ENCODE peak calls at places on chromosomes 7 and 10, in nine cellular contexts. One of them, this sample, is unnamed.

GRCh38 chr10:12823361-12823760 is 178.2 kb downstream of the CCDC3 start:
- DNase-seq in iris pigment epithelial cell: no peak
- DNase-seq in amniotic epithelial cell: no peak
- DNase-seq in NCI-H524: no peak
- DNase-seq in heart right ventricle: no peak
- DNase-seq in activated T-helper 9 cell treated with anti-CD3 and anti-CD28 coated beads, Interleukin-2, amount 50 U/mL, for 16 hours: no peak
- DNase-seq in germinal center: no peak
- DNase-seq in ELR: no peak
- DNase-seq in chondrocyte: no peak
- DNase-seq in this sample: no peak

GRCh38 chr10:33669861-33670385 is 335.5 kb upstream of the NRP1 start:
- DNase-seq in NCI-H524: peak; percentile 85
- DNase-seq in ELR: no peak
- DNase-seq in chondrocyte: no peak
- DNase-seq in germinal center: no peak
- DNase-seq in iris pigment epithelial cell: no peak
- DNase-seq in heart right ventricle: no peak
- DNase-seq in amniotic epithelial cell: no peak
- DNase-seq in activated T-helper 9 cell treated with anti-CD3 and anti-CD28 coated beads, Interleukin-2, amount 50 U/mL, for 16 hours: no peak
- DNase-seq in this sample: no peak

GRCh38 chr10:108452483-108453060 is 1288.1 kb upstream of the SORCS1 start:
- DNase-seq in germinal center: no peak
- DNase-seq in iris pigment epithelial cell: no peak
- DNase-seq in amniotic epithelial cell: peak; percentile 12
- DNase-seq in heart right ventricle: no peak
- DNase-seq in ELR: no peak
- DNase-seq in NCI-H524: no peak
- DNase-seq in activated T-helper 9 cell treated with anti-CD3 and anti-CD28 coated beads, Interleukin-2, amount 50 U/mL, for 16 hours: no peak
- DNase-seq in chondrocyte: no peak
- DNase-seq in this sample: peak; percentile 24

GRCh38 chr10:102451105-102451969 is at the start of gene C10orf95:
- DNase-seq in activated T-helper 9 cell treated with anti-CD3 and anti-CD28 coated beads, Interleukin-2, amount 50 U/mL, for 16 hours: no peak
- DNase-seq in amniotic epithelial cell: no peak
- DNase-seq in chondrocyte: no peak
- DNase-seq in NCI-H524: no peak
- DNase-seq in heart right ventricle: no peak
- DNase-seq in ELR: peak; percentile 27
- DNase-seq in germinal center: no peak
- DNase-seq in iris pigment epithelial cell: no peak
- DNase-seq in this sample: no peak

GRCh38 chr10:73786512-73786885 is 1.1 kb downstream of the ZSWIM8 start:
- DNase-seq in amniotic epithelial cell: no peak
- DNase-seq in germinal center: no peak
- DNase-seq in heart right ventricle: no peak
- DNase-seq in NCI-H524: no peak
- DNase-seq in chondrocyte: no peak
- DNase-seq in iris pigment epithelial cell: no peak
- DNase-seq in ELR: no peak
- DNase-seq in activated T-helper 9 cell treated with anti-CD3 and anti-CD28 coated beads, Interleukin-2, amount 50 U/mL, for 16 hours: no peak
- DNase-seq in this sample: no peak

GRCh38 chr10:29344073-29344820 is 55.4 kb downstream of the LYZL1 start:
- DNase-seq in germinal center: no peak
- DNase-seq in iris pigment epithelial cell: peak; percentile 87
- DNase-seq in amniotic epithelial cell: no peak
- DNase-seq in heart right ventricle: no peak
- DNase-seq in activated T-helper 9 cell treated with anti-CD3 and anti-CD28 coated beads, Interleukin-2, amount 50 U/mL, for 16 hours: no peak
- DNase-seq in chondrocyte: no peak
- DNase-seq in ELR: peak; percentile 81
- DNase-seq in NCI-H524: no peak
- DNase-seq in this sample: peak; percentile 35

GRCh38 chr10:129580010-129580409 is 113.0 kb downstream of the MGMT start:
- DNase-seq in heart right ventricle: no peak
- DNase-seq in NCI-H524: no peak
- DNase-seq in activated T-helper 9 cell treated with anti-CD3 and anti-CD28 coated beads, Interleukin-2, amount 50 U/mL, for 16 hours: no peak
- DNase-seq in ELR: no peak
- DNase-seq in chondrocyte: no peak
- DNase-seq in iris pigment epithelial cell: no peak
- DNase-seq in amniotic epithelial cell: no peak
- DNase-seq in germinal center: no peak
- DNase-seq in this sample: no peak

GRCh38 chr10:8060010-8060703 is 5.7 kb downstream of the GATA3 start:
- DNase-seq in NCI-H524: no peak
- DNase-seq in activated T-helper 9 cell treated with anti-CD3 and anti-CD28 coated beads, Interleukin-2, amount 50 U/mL, for 16 hours: no peak
- DNase-seq in heart right ventricle: no peak
- DNase-seq in germinal center: no peak
- DNase-seq in iris pigment epithelial cell: peak; percentile 44
- DNase-seq in ELR: no peak
- DNase-seq in chondrocyte: no peak
- DNase-seq in amniotic epithelial cell: peak; percentile 25
- DNase-seq in this sample: peak; percentile 46

GRCh38 chr7:117993377-117994003 is 120.2 kb upstream of the CTTNBP2 start:
- DNase-seq in chondrocyte: no peak
- DNase-seq in amniotic epithelial cell: peak; percentile 5
- DNase-seq in NCI-H524: peak; percentile 81
- DNase-seq in germinal center: peak; percentile 44
- DNase-seq in heart right ventricle: no peak
- DNase-seq in ELR: peak; percentile 34
- DNase-seq in activated T-helper 9 cell treated with anti-CD3 and anti-CD28 coated beads, Interleukin-2, amount 50 U/mL, for 16 hours: no peak
- DNase-seq in iris pigment epithelial cell: peak; percentile 69
- DNase-seq in this sample: no peak

GRCh38 chr10:127998517-127999144 is 91.7 kb downstream of the PTPRE start:
- DNase-seq in chondrocyte: no peak
- DNase-seq in activated T-helper 9 cell treated with anti-CD3 and anti-CD28 coated beads, Interleukin-2, amount 50 U/mL, for 16 hours: no peak
- DNase-seq in NCI-H524: no peak
- DNase-seq in ELR: no peak
- DNase-seq in germinal center: no peak
- DNase-seq in heart right ventricle: no peak
- DNase-seq in iris pigment epithelial cell: no peak
- DNase-seq in amniotic epithelial cell: no peak
- DNase-seq in this sample: no peak

GRCh38 chr7:70466725-70467364 is 665.1 kb upstream of the GALNT17 start:
- DNase-seq in ELR: no peak
- DNase-seq in chondrocyte: no peak
- DNase-seq in activated T-helper 9 cell treated with anti-CD3 and anti-CD28 coated beads, Interleukin-2, amount 50 U/mL, for 16 hours: no peak
- DNase-seq in heart right ventricle: no peak
- DNase-seq in NCI-H524: no peak
- DNase-seq in iris pigment epithelial cell: no peak
- DNase-seq in germinal center: no peak
- DNase-seq in amniotic epithelial cell: no peak
- DNase-seq in this sample: no peak

GRCh38 chr10:97279121-97279815 is 13.2 kb downstream of the ARHGAP19 start:
- DNase-seq in ELR: peak; percentile 60
- DNase-seq in heart right ventricle: no peak
- DNase-seq in NCI-H524: no peak
- DNase-seq in chondrocyte: no peak
- DNase-seq in iris pigment epithelial cell: peak; percentile 70
- DNase-seq in germinal center: no peak
- DNase-seq in amniotic epithelial cell: peak; percentile 78
- DNase-seq in activated T-helper 9 cell treated with anti-CD3 and anti-CD28 coated beads, Interleukin-2, amount 50 U/mL, for 16 hours: no peak
- DNase-seq in this sample: no peak

GRCh38 chr7:107660381-107661080 is at the start of gene SLC26A4:
- DNase-seq in chondrocyte: no peak
- DNase-seq in activated T-helper 9 cell treated with anti-CD3 and anti-CD28 coated beads, Interleukin-2, amount 50 U/mL, for 16 hours: peak; percentile 5
- DNase-seq in amniotic epithelial cell: no peak
- DNase-seq in iris pigment epithelial cell: no peak
- DNase-seq in heart right ventricle: peak; percentile 11
- DNase-seq in ELR: peak; percentile 36
- DNase-seq in NCI-H524: peak; percentile 45
- DNase-seq in germinal center: peak; percentile 17
- DNase-seq in this sample: no peak

GRCh38 chr10:132988988-132989387 is 46.6 kb upstream of the CFAP46 start:
- DNase-seq in chondrocyte: no peak
- DNase-seq in germinal center: no peak
- DNase-seq in ELR: no peak
- DNase-seq in amniotic epithelial cell: no peak
- DNase-seq in activated T-helper 9 cell treated with anti-CD3 and anti-CD28 coated beads, Interleukin-2, amount 50 U/mL, for 16 hours: no peak
- DNase-seq in iris pigment epithelial cell: no peak
- DNase-seq in heart right ventricle: no peak
- DNase-seq in NCI-H524: no peak
- DNase-seq in this sample: no peak

GRCh38 chr10:118457824-118458428 is 115.8 kb upstream of the FAM204A start:
- DNase-seq in heart right ventricle: no peak
- DNase-seq in iris pigment epithelial cell: no peak
- DNase-seq in amniotic epithelial cell: no peak
- DNase-seq in NCI-H524: no peak
- DNase-seq in ELR: no peak
- DNase-seq in activated T-helper 9 cell treated with anti-CD3 and anti-CD28 coated beads, Interleukin-2, amount 50 U/mL, for 16 hours: no peak
- DNase-seq in chondrocyte: no peak
- DNase-seq in germinal center: no peak
- DNase-seq in this sample: no peak

GRCh38 chr7:76333388-76334101 is 25.2 kb downstream of the YWHAG start:
- DNase-seq in chondrocyte: no peak
- DNase-seq in activated T-helper 9 cell treated with anti-CD3 and anti-CD28 coated beads, Interleukin-2, amount 50 U/mL, for 16 hours: no peak
- DNase-seq in amniotic epithelial cell: no peak
- DNase-seq in NCI-H524: no peak
- DNase-seq in heart right ventricle: peak; percentile 73
- DNase-seq in germinal center: no peak
- DNase-seq in iris pigment epithelial cell: no peak
- DNase-seq in ELR: no peak
- DNase-seq in this sample: no peak

GRCh38 chr10:35127289-35127891 is 744 bp downstream of the CREM start:
- DNase-seq in ELR: peak; percentile 81
- DNase-seq in activated T-helper 9 cell treated with anti-CD3 and anti-CD28 coated beads, Interleukin-2, amount 50 U/mL, for 16 hours: peak; percentile 48
- DNase-seq in heart right ventricle: peak; percentile 66
- DNase-seq in amniotic epithelial cell: peak; percentile 65
- DNase-seq in chondrocyte: no peak
- DNase-seq in NCI-H524: peak; percentile 18
- DNase-seq in germinal center: peak; percentile 43
- DNase-seq in iris pigment epithelial cell: peak; percentile 68
- DNase-seq in this sample: peak; percentile 55

GRCh38 chr7:149529136-149529718 is 31.6 kb upstream of the ZNF746 start:
- DNase-seq in activated T-helper 9 cell treated with anti-CD3 and anti-CD28 coated beads, Interleukin-2, amount 50 U/mL, for 16 hours: no peak
- DNase-seq in ELR: no peak
- DNase-seq in germinal center: no peak
- DNase-seq in heart right ventricle: no peak
- DNase-seq in NCI-H524: no peak
- DNase-seq in iris pigment epithelial cell: peak; percentile 11
- DNase-seq in amniotic epithelial cell: peak; percentile 35
- DNase-seq in chondrocyte: no peak
- DNase-seq in this sample: no peak